ENCODE peak calls at places on chromosomes 12 and 14, in eight cellular contexts. One of them, this sample, is unnamed.

GRCh38 chr12:52745554-52745953 is 31.6 kb downstream of the KRT76 start:
- DNase-seq in NB4: no peak
- DNase-seq in stomach: no peak
- DNase-seq in GM12891: no peak
- DNase-seq in HepG2: no peak
- DNase-seq in Peyer's patch: no peak
- DNase-seq in breast epithelium: no peak
- DNase-seq in esophagus squamous epithelium: no peak
- DNase-seq in this sample: no peak

GRCh38 chr12:121518656-121519055 is 62.2 kb downstream of the KDM2B start:
- DNase-seq in stomach: no peak
- DNase-seq in HepG2: no peak
- DNase-seq in NB4: no peak
- DNase-seq in breast epithelium: no peak
- DNase-seq in Peyer's patch: no peak
- DNase-seq in esophagus squamous epithelium: no peak
- DNase-seq in GM12891: no peak
- DNase-seq in this sample: no peak

GRCh38 chr12:34292736-34293625 is 270.7 kb downstream of the ALG10 start:
- DNase-seq in Peyer's patch: peak
- DNase-seq in breast epithelium: no peak
- DNase-seq in NB4: peak
- DNase-seq in stomach: no peak
- DNase-seq in esophagus squamous epithelium: no peak
- DNase-seq in HepG2: peak
- DNase-seq in GM12891: no peak
- DNase-seq in this sample: no peak

GRCh38 chr12:125424909-125425308 is 359.7 kb downstream of the AACS start:
- DNase-seq in GM12891: no peak
- DNase-seq in HepG2: no peak
- DNase-seq in Peyer's patch: no peak
- DNase-seq in stomach: no peak
- DNase-seq in breast epithelium: no peak
- DNase-seq in esophagus squamous epithelium: no peak
- DNase-seq in NB4: no peak
- DNase-seq in this sample: no peak

GRCh38 chr14:60094306-60094897 is 2.7 kb downstream of the PCNX4 start:
- DNase-seq in NB4: peak
- DNase-seq in GM12891: no peak
- DNase-seq in breast epithelium: no peak
- DNase-seq in esophagus squamous epithelium: no peak
- DNase-seq in stomach: no peak
- DNase-seq in Peyer's patch: no peak
- DNase-seq in HepG2: peak
- DNase-seq in this sample: peak

GRCh38 chr12:26246483-26247164 is 51.3 kb downstream of the SSPN start:
- DNase-seq in stomach: peak
- DNase-seq in breast epithelium: peak
- DNase-seq in Peyer's patch: peak
- DNase-seq in NB4: no peak
- DNase-seq in GM12891: no peak
- DNase-seq in esophagus squamous epithelium: no peak
- DNase-seq in HepG2: no peak
- DNase-seq in this sample: no peak

GRCh38 chr12:47017901-47018479 is 61.4 kb upstream of the PCED1B start:
- DNase-seq in NB4: no peak
- DNase-seq in Peyer's patch: no peak
- DNase-seq in GM12891: no peak
- DNase-seq in esophagus squamous epithelium: no peak
- DNase-seq in HepG2: no peak
- DNase-seq in stomach: no peak
- DNase-seq in breast epithelium: no peak
- DNase-seq in this sample: no peak

GRCh38 chr12:132182711-132183365 is 38.6 kb downstream of the NOC4L start:
- DNase-seq in breast epithelium: no peak
- DNase-seq in esophagus squamous epithelium: no peak
- DNase-seq in Peyer's patch: no peak
- DNase-seq in HepG2: no peak
- DNase-seq in stomach: no peak
- DNase-seq in NB4: no peak
- DNase-seq in GM12891: no peak
- DNase-seq in this sample: no peak

GRCh38 chr12:8087666-8088065 is 5.6 kb downstream of the NECAP1 start:
- DNase-seq in NB4: no peak
- DNase-seq in Peyer's patch: no peak
- DNase-seq in esophagus squamous epithelium: no peak
- DNase-seq in stomach: no peak
- DNase-seq in HepG2: no peak
- DNase-seq in breast epithelium: no peak
- DNase-seq in GM12891: no peak
- DNase-seq in this sample: no peak

GRCh38 chr12:121781751-121782615 is 11.5 kb downstream of the RHOF start:
- DNase-seq in HepG2: peak
- DNase-seq in breast epithelium: no peak
- DNase-seq in NB4: no peak
- DNase-seq in stomach: no peak
- DNase-seq in Peyer's patch: no peak
- DNase-seq in esophagus squamous epithelium: no peak
- DNase-seq in GM12891: no peak
- DNase-seq in this sample: peak

GRCh38 chr12:124713436-124714082 is 146.1 kb upstream of the NCOR2 start:
- DNase-seq in GM12891: peak
- DNase-seq in stomach: peak
- DNase-seq in Peyer's patch: no peak
- DNase-seq in HepG2: no peak
- DNase-seq in NB4: peak
- DNase-seq in breast epithelium: no peak
- DNase-seq in esophagus squamous epithelium: no peak
- DNase-seq in this sample: no peak

GRCh38 chr14:105888784-105889665 is 362.6 kb downstream of the TMEM121 start:
- DNase-seq in HepG2: no peak
- DNase-seq in esophagus squamous epithelium: no peak
- DNase-seq in breast epithelium: no peak
- DNase-seq in stomach: no peak
- DNase-seq in NB4: no peak
- DNase-seq in Peyer's patch: peak
- DNase-seq in GM12891: no peak
- DNase-seq in this sample: no peak

GRCh38 chr14:65502676-65503124 is 90.2 kb downstream of the FUT8 start:
- DNase-seq in stomach: no peak
- DNase-seq in Peyer's patch: no peak
- DNase-seq in breast epithelium: no peak
- DNase-seq in esophagus squamous epithelium: no peak
- DNase-seq in HepG2: no peak
- DNase-seq in GM12891: no peak
- DNase-seq in NB4: no peak
- DNase-seq in this sample: no peak

GRCh38 chr12:10722502-10722904 is 620 bp downstream of the YBX3 start:
- DNase-seq in breast epithelium: peak
- DNase-seq in esophagus squamous epithelium: no peak
- DNase-seq in HepG2: peak
- DNase-seq in NB4: peak
- DNase-seq in GM12891: peak
- DNase-seq in stomach: peak
- DNase-seq in Peyer's patch: peak
- DNase-seq in this sample: peak

GRCh38 chr12:82833461-82833860 is 146.8 kb downstream of the TMTC2 start:
- DNase-seq in esophagus squamous epithelium: no peak
- DNase-seq in Peyer's patch: no peak
- DNase-seq in stomach: no peak
- DNase-seq in breast epithelium: no peak
- DNase-seq in NB4: no peak
- DNase-seq in HepG2: no peak
- DNase-seq in GM12891: no peak
- DNase-seq in this sample: no peak

GRCh38 chr14:65238456-65238855 is 136.1 kb upstream of the MAX start:
- DNase-seq in breast epithelium: no peak
- DNase-seq in GM12891: no peak
- DNase-seq in Peyer's patch: no peak
- DNase-seq in esophagus squamous epithelium: no peak
- DNase-seq in NB4: peak
- DNase-seq in stomach: no peak
- DNase-seq in HepG2: peak
- DNase-seq in this sample: no peak

GRCh38 chr12:130878193-130879185 is 6.6 kb downstream of the RAN start:
- DNase-seq in Peyer's patch: no peak
- DNase-seq in esophagus squamous epithelium: no peak
- DNase-seq in GM12891: no peak
- DNase-seq in NB4: peak
- DNase-seq in breast epithelium: no peak
- DNase-seq in stomach: no peak
- DNase-seq in HepG2: no peak
- DNase-seq in this sample: peak

GRCh38 chr12:130881046-130881445 is 9.2 kb downstream of the RAN start:
- DNase-seq in HepG2: no peak
- DNase-seq in Peyer's patch: no peak
- DNase-seq in stomach: no peak
- DNase-seq in esophagus squamous epithelium: no peak
- DNase-seq in NB4: no peak
- DNase-seq in GM12891: no peak
- DNase-seq in breast epithelium: no peak
- DNase-seq in this sample: no peak

GRCh38 chr12:130879212-130879686 is 7.4 kb downstream of the RAN start:
- DNase-seq in esophagus squamous epithelium: no peak
- DNase-seq in Peyer's patch: no peak
- DNase-seq in NB4: peak
- DNase-seq in stomach: no peak
- DNase-seq in breast epithelium: no peak
- DNase-seq in HepG2: no peak
- DNase-seq in GM12891: peak
- DNase-seq in this sample: no peak

GRCh38 chr12:130880411-130880885 is 8.6 kb downstream of the RAN start:
- DNase-seq in esophagus squamous epithelium: no peak
- DNase-seq in GM12891: no peak
- DNase-seq in breast epithelium: no peak
- DNase-seq in stomach: no peak
- DNase-seq in Peyer's patch: no peak
- DNase-seq in NB4: no peak
- DNase-seq in HepG2: no peak
- DNase-seq in this sample: no peak

GRCh38 chr12:130879781-130880389 is 8.0 kb downstream of the RAN start:
- DNase-seq in NB4: peak
- DNase-seq in stomach: no peak
- DNase-seq in esophagus squamous epithelium: no peak
- DNase-seq in Peyer's patch: no peak
- DNase-seq in breast epithelium: no peak
- DNase-seq in HepG2: no peak
- DNase-seq in GM12891: no peak
- DNase-seq in this sample: no peak
- TF ChIP-seq POLR2A in NB4: no peak
- TF ChIP-seq POLR2A in stomach: no peak
- TF ChIP-seq POLR2A in esophagus squamous epithelium: no peak
- TF ChIP-seq POLR2A in Peyer's patch: no peak
- TF ChIP-seq POLR2A in breast epithelium: no peak
- TF ChIP-seq POLR2A in HepG2: no peak
- TF ChIP-seq POLR2A in GM12891: no peak
- TF ChIP-seq POLR2A in this sample: no peak

DNA sequence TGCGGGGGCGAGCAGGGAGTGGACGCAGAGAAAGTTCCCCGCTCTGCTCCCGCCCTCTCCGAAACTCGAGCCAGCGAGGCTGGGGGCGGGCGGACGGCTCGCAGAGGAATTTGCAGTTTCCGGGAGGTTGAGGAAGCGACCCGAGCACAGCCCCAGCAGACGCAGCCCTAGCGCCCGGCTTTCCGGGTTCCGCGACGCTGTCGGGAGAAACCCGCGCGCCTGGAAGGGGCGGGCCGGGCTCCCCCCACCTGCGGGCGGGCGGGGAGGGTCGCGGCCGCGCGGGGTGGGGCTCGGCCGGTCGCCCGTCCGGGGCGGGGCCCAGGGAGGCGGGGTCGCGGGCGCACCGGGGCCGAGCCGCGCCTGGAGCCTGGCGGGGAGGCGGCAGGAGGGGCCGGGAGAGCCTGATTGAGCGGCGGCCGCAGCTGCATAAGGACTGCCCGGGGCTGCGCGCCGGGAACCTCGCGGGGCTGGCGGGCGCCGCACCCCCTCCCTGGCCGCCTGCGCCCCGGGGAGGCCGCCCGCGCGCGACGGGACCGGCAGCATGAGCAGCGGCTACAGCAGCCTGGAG is at the start of gene RASSF3:
- DNase-seq in Peyer's patch: peak
- DNase-seq in stomach: peak
- DNase-seq in NB4: peak
- DNase-seq in esophagus squamous epithelium: peak
- DNase-seq in breast epithelium: peak
- DNase-seq in HepG2: peak
- DNase-seq in GM12891: peak
- DNase-seq in this sample: peak
- TF ChIP-seq POLR2A in Peyer's patch: peak
- TF ChIP-seq POLR2A in stomach: no peak
- TF ChIP-seq POLR2A in NB4: peak
- TF ChIP-seq POLR2A in esophagus squamous epithelium: peak
- TF ChIP-seq POLR2A in breast epithelium: no peak
- TF ChIP-seq POLR2A in HepG2: no peak
- TF ChIP-seq POLR2A in GM12891: peak
- TF ChIP-seq POLR2A in this sample: no peak

GRCh38 chr12:89346741-89347324 is 5.5 kb downstream of the DUSP6 start:
- DNase-seq in NB4: peak
- DNase-seq in esophagus squamous epithelium: no peak
- DNase-seq in stomach: no peak
- DNase-seq in Peyer's patch: peak
- DNase-seq in GM12891: no peak
- DNase-seq in breast epithelium: no peak
- DNase-seq in HepG2: peak
- DNase-seq in this sample: peak
- TF ChIP-seq POLR2A in NB4: peak
- TF ChIP-seq POLR2A in esophagus squamous epithelium: no peak
- TF ChIP-seq POLR2A in stomach: no peak
- TF ChIP-seq POLR2A in Peyer's patch: no peak
- TF ChIP-seq POLR2A in GM12891: no peak
- TF ChIP-seq POLR2A in breast epithelium: no peak
- TF ChIP-seq POLR2A in HepG2: peak
- TF ChIP-seq POLR2A in this sample: no peak

DNA sequence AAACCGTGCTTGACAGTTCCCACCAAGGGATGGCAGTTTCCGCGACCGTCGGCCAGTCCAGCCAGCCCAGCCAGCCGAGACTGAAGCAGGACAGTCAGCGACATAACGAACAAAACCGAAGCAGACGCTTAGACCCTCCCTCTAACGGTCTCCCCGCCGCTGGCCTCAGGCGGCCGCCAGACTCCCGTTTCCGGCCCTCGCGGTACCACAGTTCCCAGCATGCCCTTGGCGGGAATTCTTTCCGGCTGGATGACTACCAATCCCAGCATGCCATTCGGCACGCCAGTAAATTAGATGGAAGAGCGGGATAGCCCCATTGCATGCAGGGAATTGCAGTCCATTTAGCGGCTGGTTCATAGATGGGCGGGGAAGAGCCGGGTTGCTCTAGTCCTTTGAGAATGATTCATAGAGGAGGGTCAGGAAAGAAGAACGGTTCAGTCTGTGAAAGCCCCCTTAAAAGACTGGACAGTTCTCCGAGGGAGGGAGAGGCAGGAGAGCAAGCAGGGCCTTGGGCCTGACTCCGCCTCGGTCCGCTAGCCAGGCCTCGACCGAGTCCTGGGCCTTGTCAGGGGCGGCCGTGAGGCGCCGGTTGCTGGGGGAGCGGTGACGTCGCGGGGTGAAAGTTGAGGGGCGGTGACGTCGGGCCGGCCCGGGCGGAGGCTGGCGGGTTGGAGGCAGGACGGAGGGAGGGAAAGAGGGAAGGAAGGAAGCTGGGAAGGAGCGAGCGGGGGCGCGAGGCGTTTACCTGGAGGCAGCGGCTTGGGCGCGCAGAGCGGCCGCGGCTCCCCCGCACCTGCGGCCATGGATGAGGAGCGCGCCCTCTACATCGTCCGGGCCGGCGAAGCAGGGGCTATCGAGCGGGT is at the start of gene RIC8B:
- DNase-seq in breast epithelium: peak
- DNase-seq in Peyer's patch: peak
- DNase-seq in HepG2: peak
- DNase-seq in esophagus squamous epithelium: peak
- DNase-seq in NB4: peak
- DNase-seq in stomach: peak
- DNase-seq in GM12891: peak
- DNase-seq in this sample: peak
- TF ChIP-seq POLR2A in breast epithelium: peak
- TF ChIP-seq POLR2A in Peyer's patch: peak
- TF ChIP-seq POLR2A in HepG2: peak
- TF ChIP-seq POLR2A in esophagus squamous epithelium: peak
- TF ChIP-seq POLR2A in NB4: peak
- TF ChIP-seq POLR2A in stomach: peak
- TF ChIP-seq POLR2A in GM12891: no peak
- TF ChIP-seq POLR2A in this sample: peak

This sample was measured in erythroblast.